ENCODE peak calls at places on chromosomes 2 and 18, in eight cellular contexts. One of them, this sample, is unnamed.

GRCh38 chr18:63422087-63422861 is at the start of gene VPS4B:
- DNase-seq in HTR-8/SVneo: peak; percentile 85
- DNase-seq in Peyer's patch: peak; percentile 100
- DNase-seq in EL: peak; percentile 100
- DNase-seq in hypothalamus: peak; percentile 98
- DNase-seq in ELF-1: peak; percentile 100
- DNase-seq in mammary epithelial cell: peak; percentile 99
- DNase-seq in Ammon's horn: peak; percentile 99
- DNase-seq in this sample: peak; percentile 99

GRCh38 chr2:134124047-134124753 is 129.7 kb upstream of the MGAT5 start:
- DNase-seq in hypothalamus: no peak
- DNase-seq in Peyer's patch: peak; percentile 81
- DNase-seq in EL: no peak
- DNase-seq in ELF-1: no peak
- DNase-seq in Ammon's horn: no peak
- DNase-seq in mammary epithelial cell: no peak
- DNase-seq in HTR-8/SVneo: no peak
- DNase-seq in this sample: no peak

GRCh38 chr2:221570321-221571107 is 1.6 kb downstream of the EPHA4 start:
- DNase-seq in Ammon's horn: peak; percentile 37
- DNase-seq in mammary epithelial cell: peak; percentile 48
- DNase-seq in EL: peak; percentile 37
- DNase-seq in Peyer's patch: no peak
- DNase-seq in HTR-8/SVneo: peak; percentile 20
- DNase-seq in ELF-1: peak; percentile 52
- DNase-seq in hypothalamus: no peak
- DNase-seq in this sample: no peak

GRCh38 chr2:109185338-109185737 is 56.3 kb downstream of the SH3RF3 start:
- DNase-seq in HTR-8/SVneo: no peak
- DNase-seq in ELF-1: no peak
- DNase-seq in hypothalamus: no peak
- DNase-seq in Peyer's patch: no peak
- DNase-seq in EL: peak; percentile 79
- DNase-seq in Ammon's horn: no peak
- DNase-seq in mammary epithelial cell: peak; percentile 41
- DNase-seq in this sample: no peak

GRCh38 chr2:171968509-171968908 is 31.2 kb upstream of the METAP1D start:
- DNase-seq in hypothalamus: no peak
- DNase-seq in ELF-1: no peak
- DNase-seq in HTR-8/SVneo: no peak
- DNase-seq in EL: no peak
- DNase-seq in Ammon's horn: no peak
- DNase-seq in Peyer's patch: no peak
- DNase-seq in mammary epithelial cell: no peak
- DNase-seq in this sample: no peak

GRCh38 chr2:39593439-39594393 is 72.0 kb upstream of the TMEM178A start:
- DNase-seq in EL: peak; percentile 75
- DNase-seq in hypothalamus: no peak
- DNase-seq in HTR-8/SVneo: peak; percentile 61
- DNase-seq in Peyer's patch: no peak
- DNase-seq in mammary epithelial cell: peak; percentile 66
- DNase-seq in Ammon's horn: peak; percentile 82
- DNase-seq in ELF-1: peak; percentile 75
- DNase-seq in this sample: no peak

GRCh38 chr2:206343816-206344215 is 69.4 kb downstream of the ZDBF2 start:
- DNase-seq in Peyer's patch: no peak
- DNase-seq in hypothalamus: no peak
- DNase-seq in HTR-8/SVneo: no peak
- DNase-seq in ELF-1: no peak
- DNase-seq in EL: no peak
- DNase-seq in mammary epithelial cell: no peak
- DNase-seq in Ammon's horn: no peak
- DNase-seq in this sample: no peak

GRCh38 chr18:37393945-37394609 is 171.5 kb downstream of the CELF4 start:
- DNase-seq in EL: peak; percentile 96
- DNase-seq in HTR-8/SVneo: peak; percentile 82
- DNase-seq in Ammon's horn: peak; percentile 92
- DNase-seq in ELF-1: peak; percentile 93
- DNase-seq in Peyer's patch: peak; percentile 60
- DNase-seq in hypothalamus: peak; percentile 68
- DNase-seq in mammary epithelial cell: no peak
- DNase-seq in this sample: peak; percentile 75

GRCh38 chr2:74632939-74633312 is 15.2 kb downstream of the M1AP start:
- DNase-seq in HTR-8/SVneo: no peak
- DNase-seq in hypothalamus: no peak
- DNase-seq in mammary epithelial cell: no peak
- DNase-seq in Peyer's patch: no peak
- DNase-seq in ELF-1: no peak
- DNase-seq in EL: no peak
- DNase-seq in Ammon's horn: no peak
- DNase-seq in this sample: no peak

GRCh38 chr2:234425923-234426603 is 70.8 kb downstream of the ARL4C start:
- DNase-seq in HTR-8/SVneo: no peak
- DNase-seq in Peyer's patch: no peak
- DNase-seq in Ammon's horn: no peak
- DNase-seq in EL: no peak
- DNase-seq in hypothalamus: no peak
- DNase-seq in ELF-1: peak; percentile 11
- DNase-seq in mammary epithelial cell: peak; percentile 68
- DNase-seq in this sample: no peak

This sample was measured in caudate nucleus.